ENCODE peak calls at places on chromosomes 2 and 18, in five cellular contexts. One of them, this sample, is unnamed.

GRCh38 chr2:42117923-42118758 is 51.0 kb upstream of the EML4 start:
- DNase-seq in HEK293T: no peak
- DNase-seq in NCI-H2171 treated with DMSO at 0.1 percent for 48 hours: no peak
- DNase-seq in aorta: no peak
- DNase-seq in amniotic epithelial cell: peak; percentile 52
- DNase-seq in this sample: no peak

GRCh38 chr2:191200910-191201309 is 44.3 kb upstream of the MYO1B start:
- DNase-seq in HEK293T: no peak
- DNase-seq in NCI-H2171 treated with DMSO at 0.1 percent for 48 hours: no peak
- DNase-seq in aorta: no peak
- DNase-seq in amniotic epithelial cell: no peak
- DNase-seq in this sample: no peak

GRCh38 chr2:203442463-203442862 is 92.6 kb downstream of the RAPH1 start:
- DNase-seq in HEK293T: no peak
- DNase-seq in NCI-H2171 treated with DMSO at 0.1 percent for 48 hours: no peak
- DNase-seq in aorta: no peak
- DNase-seq in amniotic epithelial cell: no peak
- DNase-seq in this sample: no peak

GRCh38 chr2:12167525-12168317 is 421.3 kb downstream of the LPIN1 start:
- DNase-seq in HEK293T: no peak
- DNase-seq in NCI-H2171 treated with DMSO at 0.1 percent for 48 hours: no peak
- DNase-seq in aorta: no peak
- DNase-seq in amniotic epithelial cell: no peak
- DNase-seq in this sample: no peak

GRCh38 chr2:218626369-218626768 is 18.7 kb downstream of the PLCD4 start:
- DNase-seq in HEK293T: no peak
- DNase-seq in NCI-H2171 treated with DMSO at 0.1 percent for 48 hours: no peak
- DNase-seq in aorta: no peak
- DNase-seq in amniotic epithelial cell: no peak
- DNase-seq in this sample: no peak

GRCh38 chr2:33522571-33522970 is 46.1 kb downstream of the RASGRP3 start:
- DNase-seq in HEK293T: no peak
- DNase-seq in NCI-H2171 treated with DMSO at 0.1 percent for 48 hours: no peak
- DNase-seq in aorta: no peak
- DNase-seq in amniotic epithelial cell: no peak
- DNase-seq in this sample: no peak

GRCh38 chr2:18922276-18922675 is 332.9 kb upstream of the NT5C1B start:
- DNase-seq in HEK293T: no peak
- DNase-seq in NCI-H2171 treated with DMSO at 0.1 percent for 48 hours: no peak
- DNase-seq in aorta: no peak
- DNase-seq in amniotic epithelial cell: no peak
- DNase-seq in this sample: no peak

GRCh38 chr2:58428286-58428552 is 187.1 kb upstream of the FANCL start:
- DNase-seq in HEK293T: peak; percentile 57
- DNase-seq in NCI-H2171 treated with DMSO at 0.1 percent for 48 hours: peak; percentile 65
- DNase-seq in aorta: no peak
- DNase-seq in amniotic epithelial cell: no peak
- DNase-seq in this sample: no peak

GRCh38 chr18:65735166-65735565 is 15.6 kb upstream of the CDH7 start:
- DNase-seq in HEK293T: no peak
- DNase-seq in NCI-H2171 treated with DMSO at 0.1 percent for 48 hours: peak; percentile 99
- DNase-seq in aorta: no peak
- DNase-seq in amniotic epithelial cell: no peak
- DNase-seq in this sample: no peak

GRCh38 chr2:74261204-74261864 is 62.9 kb downstream of the MTHFD2 start:
- DNase-seq in HEK293T: no peak
- DNase-seq in NCI-H2171 treated with DMSO at 0.1 percent for 48 hours: peak; percentile 69
- DNase-seq in aorta: peak; percentile 59
- DNase-seq in amniotic epithelial cell: peak; percentile 13
- DNase-seq in this sample: no peak

GRCh38 chr2:38997784-38998183 is 108.1 kb downstream of the ARHGEF33 start:
- DNase-seq in HEK293T: no peak
- DNase-seq in NCI-H2171 treated with DMSO at 0.1 percent for 48 hours: no peak
- DNase-seq in aorta: no peak
- DNase-seq in amniotic epithelial cell: peak; percentile 93
- DNase-seq in this sample: no peak

GRCh38 chr2:230921806-230922595 is 3.0 kb downstream of the GPR55 start:
- DNase-seq in HEK293T: no peak
- DNase-seq in NCI-H2171 treated with DMSO at 0.1 percent for 48 hours: no peak
- DNase-seq in aorta: no peak
- DNase-seq in amniotic epithelial cell: no peak
- DNase-seq in this sample: no peak

GRCh38 chr2:144516417-144516980 is 3.4 kb downstream of the ZEB2 start:
- DNase-seq in HEK293T: no peak
- DNase-seq in NCI-H2171 treated with DMSO at 0.1 percent for 48 hours: peak; percentile 59
- DNase-seq in aorta: peak; percentile 62
- DNase-seq in amniotic epithelial cell: no peak
- DNase-seq in this sample: no peak

GRCh38 chr2:114729025-114729424 is 286.6 kb downstream of the DPP10 start:
- DNase-seq in HEK293T: no peak
- DNase-seq in NCI-H2171 treated with DMSO at 0.1 percent for 48 hours: no peak
- DNase-seq in aorta: no peak
- DNase-seq in amniotic epithelial cell: no peak
- DNase-seq in this sample: no peak

GRCh38 chr18:45805551-45805950 is 19.9 kb upstream of the SIGLEC15 start:
- DNase-seq in HEK293T: no peak
- DNase-seq in NCI-H2171 treated with DMSO at 0.1 percent for 48 hours: no peak
- DNase-seq in aorta: no peak
- DNase-seq in amniotic epithelial cell: peak; percentile 20
- DNase-seq in this sample: no peak

GRCh38 chr18:80252136-80252535 is 4.8 kb upstream of the PARD6G start:
- DNase-seq in HEK293T: no peak
- DNase-seq in NCI-H2171 treated with DMSO at 0.1 percent for 48 hours: no peak
- DNase-seq in aorta: no peak
- DNase-seq in amniotic epithelial cell: peak; percentile 76
- DNase-seq in this sample: no peak

GRCh38 chr2:113275556-113276215 is 3.0 kb downstream of the PAX8 start:
- DNase-seq in HEK293T: no peak
- DNase-seq in NCI-H2171 treated with DMSO at 0.1 percent for 48 hours: no peak
- DNase-seq in aorta: no peak
- DNase-seq in amniotic epithelial cell: no peak
- DNase-seq in this sample: no peak

GRCh38 chr2:10361220-10361588 is 58.5 kb downstream of the HPCAL1 start:
- DNase-seq in HEK293T: no peak
- DNase-seq in NCI-H2171 treated with DMSO at 0.1 percent for 48 hours: peak; percentile 47
- DNase-seq in aorta: no peak
- DNase-seq in amniotic epithelial cell: peak; percentile 80
- DNase-seq in this sample: no peak

GRCh38 chr2:240430595-240430994 is 4.9 kb upstream of the GPC1 start:
- DNase-seq in HEK293T: no peak
- DNase-seq in NCI-H2171 treated with DMSO at 0.1 percent for 48 hours: no peak
- DNase-seq in aorta: peak; percentile 26
- DNase-seq in amniotic epithelial cell: no peak
- DNase-seq in this sample: peak; percentile 47

GRCh38 chr2:197306024-197306690 is 4.4 kb downstream of the ANKRD44 start:
- DNase-seq in HEK293T: no peak
- DNase-seq in NCI-H2171 treated with DMSO at 0.1 percent for 48 hours: no peak
- DNase-seq in aorta: no peak
- DNase-seq in amniotic epithelial cell: no peak
- DNase-seq in this sample: no peak

GRCh38 chr2:79591281-79591680 is 78.4 kb downstream of the CTNNA2 start:
- DNase-seq in HEK293T: no peak
- DNase-seq in NCI-H2171 treated with DMSO at 0.1 percent for 48 hours: no peak
- DNase-seq in aorta: no peak
- DNase-seq in amniotic epithelial cell: no peak
- DNase-seq in this sample: no peak

This sample was measured in left lung.